ENCODE peak calls at places on chromosomes 7 and 10, in nine cellular contexts. K is CD4-positive, alpha-beta memory T cell; Y is astrocyte; B is lung; C is pancreas; J is stomach; E is cardiac muscle cell; M is SK-N-SH; V is vagina. T is an unnamed sample.

GRCh38 chr10:59628456-59628855 is 81.2 kb downstream of the SLC16A9 start:
- DNase-seq in K (no peak), Y (no peak), B (no peak), C (no peak), J (no peak), E (no peak), M (no peak), V (no peak), T (no peak)

GRCh38 chr10:122042836-122043235 is 53.9 kb downstream of the TACC2 start:
- DNase-seq in K (no peak), Y (no peak), B (no peak), C (no peak), J (no peak), E (no peak), M (no peak), V (no peak), T (no peak)

GRCh38 chr7:103929808-103930415 is 59.5 kb downstream of the RELN start:
- DNase-seq in K (no peak), Y (no peak), B (no peak), C (no peak), J (no peak), E (no peak), M (no peak), V (no peak), T (no peak)

GRCh38 chr10:74896788-74897527 is 70.6 kb downstream of the KAT6B start:
- DNase-seq in K (no peak), Y (no peak), B (no peak), C (no peak), J (no peak), E (no peak), M (no peak), V (no peak), T (no peak)

GRCh38 chr7:128781126-128781525 is 5.5 kb upstream of the OPN1SW start:
- DNase-seq in K (no peak), Y (peak), B (no peak), C (no peak), J (no peak), E (peak), M (no peak), V (no peak), T (no peak)

GRCh38 chr10:25758511-25758910 is 175.5 kb upstream of the MYO3A start:
- DNase-seq in K (no peak), Y (peak), B (no peak), C (no peak), J (no peak), E (no peak), M (no peak), V (no peak), T (no peak)

GRCh38 chr7:149874644-149875028 is 867 bp downstream of the ATP6V0E2 start:
- DNase-seq in K (no peak), Y (no peak), B (no peak), C (peak), J (peak), E (no peak), M (no peak), V (no peak), T (no peak)

GRCh38 chr7:2241580-2242540 is at the start of the genes MRM2 and NUDT1:
- DNase-seq in K (peak), Y (peak), B (peak), C (peak), J (peak), E (peak), M (peak), V (no peak), T (no peak)

GRCh38 chr7:18425873-18426520 is 69.6 kb upstream of the HDAC9 start:
- DNase-seq in K (no peak), Y (peak), B (no peak), C (no peak), J (no peak), E (no peak), M (no peak), V (no peak), T (no peak)

GRCh38 chr7:17347426-17347825 is 49.0 kb downstream of the AHR start:
- DNase-seq in K (no peak), Y (peak), B (no peak), C (no peak), J (no peak), E (peak), M (no peak), V (no peak), T (no peak)

GRCh38 chr7:144057954-144058353 is 9.2 kb downstream of the OR2A5 start:
- DNase-seq in K (no peak), Y (no peak), B (no peak), C (no peak), J (no peak), E (peak), M (no peak), V (no peak), T (no peak)

GRCh38 chr7:81515009-81515408 is 254.8 kb downstream of the HGF start:
- DNase-seq in K (no peak), Y (peak), B (no peak), C (no peak), J (no peak), E (no peak), M (no peak), V (no peak), T (no peak)

GRCh38 chr10:103605359-103606156 is 112.1 kb downstream of the NEURL1 start:
- DNase-seq in K (peak), Y (peak), B (peak), C (no peak), J (peak), E (peak), M (peak), V (no peak), T (no peak)

GRCh38 chr10:29874604-29875269 is 184.6 kb downstream of the JCAD start:
- DNase-seq in K (no peak), Y (no peak), B (no peak), C (no peak), J (no peak), E (peak), M (peak), V (no peak), T (no peak)

GRCh38 chr7:32910195-32910594 is 18.6 kb upstream of the KBTBD2 start:
- DNase-seq in K (no peak), Y (no peak), B (no peak), C (no peak), J (no peak), E (no peak), M (no peak), V (no peak), T (no peak)

DNA sequence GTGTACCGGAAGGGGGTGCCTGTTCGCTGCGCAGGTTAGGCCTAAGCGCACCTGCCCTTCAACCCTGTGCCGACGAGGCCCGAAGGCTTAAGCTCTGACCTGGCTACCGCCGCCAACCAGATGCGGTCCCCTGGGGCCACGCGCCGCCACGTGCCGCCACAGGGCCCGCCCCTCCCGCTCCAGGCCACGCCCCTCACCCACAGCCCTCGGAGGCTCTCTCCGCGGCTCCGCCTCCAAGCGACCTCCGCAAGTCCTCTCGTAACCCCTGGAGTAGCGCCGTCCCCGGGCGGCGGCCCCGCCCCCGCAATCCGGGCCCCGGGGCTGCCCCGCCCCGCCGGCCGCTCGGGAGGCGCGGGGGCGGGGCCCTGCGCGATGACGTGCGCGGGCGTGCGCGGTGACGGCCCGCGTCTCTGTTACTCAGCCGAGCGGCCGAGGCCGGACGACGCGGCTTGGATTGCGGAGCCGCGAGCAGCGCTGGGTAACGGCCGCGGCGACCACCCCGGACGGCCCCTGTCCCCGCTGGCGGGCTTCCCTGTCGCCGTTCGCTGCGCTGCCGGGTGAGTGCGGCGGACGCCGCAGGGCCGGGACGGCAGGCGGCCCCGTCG is at the start of gene MAPK8:
- DNase-seq in K (peak), Y (peak), B (peak), C (peak), J (peak), E (peak), M (peak), V (no peak), T (peak)
- H3K27ac ChIP-seq in K (peak), Y (peak), B (peak), C (peak), J (peak), E (peak), M (peak), V (peak), T (peak)

DNA sequence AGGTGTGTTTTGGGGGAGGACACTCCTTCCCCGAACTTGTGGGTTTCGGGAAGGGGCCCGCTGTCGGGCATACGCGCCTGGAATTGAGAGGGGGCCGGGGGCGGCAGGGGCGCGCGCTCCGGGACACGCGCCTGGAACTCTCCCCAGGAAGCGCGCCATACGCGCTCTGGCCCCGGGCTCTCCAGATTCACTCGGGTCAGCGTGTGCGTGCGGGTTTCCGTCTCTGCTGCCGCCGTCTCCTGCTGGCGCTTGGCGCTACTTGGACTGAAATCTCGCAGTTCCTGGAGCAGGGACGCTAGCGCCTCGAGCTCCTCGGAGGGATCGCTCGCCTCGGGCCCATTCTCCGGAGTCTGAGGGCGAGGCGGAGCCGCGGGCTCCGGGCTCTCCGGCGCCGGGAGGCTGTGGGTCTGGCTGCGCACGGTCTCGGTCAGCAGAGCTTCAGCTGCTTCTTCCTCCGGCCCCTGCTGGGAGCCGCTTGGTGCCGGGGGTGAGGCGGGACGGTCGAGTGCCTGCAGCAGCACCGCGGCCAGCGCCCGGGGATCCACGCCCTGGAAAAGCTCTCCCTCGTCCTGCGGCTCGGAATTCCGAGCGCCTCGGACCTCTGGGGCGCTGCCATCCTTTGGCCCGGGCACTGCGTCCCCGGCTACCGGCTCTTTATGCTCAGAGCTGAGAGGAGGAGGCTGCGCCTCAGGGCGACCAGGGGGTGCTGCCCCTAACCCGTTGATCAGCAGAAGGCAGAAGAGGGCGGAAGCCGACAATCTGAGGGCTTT is 1.1 kb downstream of the VGF start:
- DNase-seq in K (peak), Y (peak), B (no peak), C (no peak), J (peak), E (peak), M (peak), V (no peak), T (no peak)
- H3K4me3 ChIP-seq in K (no peak), Y (peak), B (no peak), C (no peak), J (peak), E (peak), M (peak), V (peak), T (peak)

GRCh38 chr10:116706281-116706680 is 36.1 kb downstream of the HSPA12A start:
- DNase-seq in K (no peak), Y (no peak), B (no peak), C (no peak), J (no peak), E (no peak), M (no peak), V (no peak), T (no peak)

GRCh38 chr10:116708386-116708785 is 34.0 kb downstream of the HSPA12A start:
- DNase-seq in K (no peak), Y (peak), B (no peak), C (no peak), J (no peak), E (peak), M (no peak), V (no peak), T (no peak)

GRCh38 chr10:116710021-116710420 is 32.3 kb downstream of the HSPA12A start:
- DNase-seq in K (no peak), Y (no peak), B (no peak), C (no peak), J (no peak), E (no peak), M (no peak), V (no peak), T (no peak)

GRCh38 chr10:116708877-116709276 is 33.5 kb downstream of the HSPA12A start:
- DNase-seq in K (no peak), Y (no peak), B (no peak), C (no peak), J (no peak), E (no peak), M (no peak), V (no peak), T (no peak)

DNA sequence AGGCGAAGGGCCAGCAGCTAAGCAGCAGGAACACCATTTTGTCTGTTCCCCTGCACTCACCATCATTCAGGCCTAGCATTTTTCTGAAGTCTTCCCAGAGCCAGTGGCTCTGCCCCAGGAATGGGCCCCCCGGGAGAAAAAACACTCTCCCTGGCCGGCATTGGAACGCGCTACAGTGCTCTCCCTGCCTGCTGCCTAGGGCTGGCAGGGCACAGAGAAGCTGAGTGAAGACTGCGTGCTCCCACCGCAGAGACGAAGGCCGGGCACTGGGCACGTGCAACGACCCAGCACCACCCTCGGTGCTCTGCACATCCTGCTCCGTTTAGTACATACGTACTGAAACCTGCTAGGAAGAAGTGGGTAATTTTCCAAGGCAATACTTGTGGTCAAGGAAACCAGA is 34.4 kb downstream of the HSPA12A start:
- DNase-seq in K (no peak), Y (no peak), B (no peak), C (no peak), J (no peak), E (no peak), M (no peak), V (no peak), T (no peak)
- H3K27ac ChIP-seq in K (no peak), Y (peak), B (no peak), C (no peak), J (no peak), E (no peak), M (no peak), V (no peak), T (no peak)

GRCh38 chr10:61664985-61665384 is 2.3 kb downstream of the CABCOCO1 start:
- DNase-seq in K (no peak), Y (no peak), B (no peak), C (no peak), J (no peak), E (no peak), M (no peak), V (no peak), T (no peak)

GRCh38 chr10:61663466-61663865 is 737 bp downstream of the CABCOCO1 start:
- DNase-seq in K (no peak), Y (no peak), B (no peak), C (no peak), J (no peak), E (no peak), M (no peak), V (no peak), T (no peak)

DNA sequence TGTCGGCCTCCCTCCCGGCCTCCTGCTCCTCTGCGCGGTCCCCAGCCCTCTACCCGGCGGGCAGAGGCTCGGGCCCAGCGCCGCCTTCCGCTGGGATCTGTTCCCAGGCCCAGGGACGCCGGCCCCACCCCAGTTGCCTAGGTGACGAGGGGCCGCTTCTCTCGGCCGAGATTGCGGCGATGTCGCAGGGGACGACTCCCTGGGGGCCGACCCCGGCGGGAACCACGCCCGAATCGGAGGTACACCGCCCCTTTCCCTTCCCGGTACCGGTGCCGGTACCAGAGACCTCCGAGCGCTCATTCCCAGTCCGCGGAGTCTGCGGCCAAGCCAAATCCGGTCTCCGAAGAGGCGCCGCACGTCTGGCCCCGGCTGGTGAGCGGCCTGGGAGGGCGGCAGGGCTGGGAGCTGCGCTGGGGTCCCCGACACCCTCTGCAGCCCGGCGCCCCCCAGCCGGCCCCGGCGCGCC is at the start of gene CABCOCO1:
- DNase-seq in K (no peak), Y (peak), B (peak), C (peak), J (peak), E (peak), M (peak), V (no peak), T (no peak)
- H3K4me3 ChIP-seq in K (no peak), Y (peak), B (peak), C (peak), J (peak), E (peak), M (peak), V (peak), T (peak)

GRCh38 chr7:27640914-27641570 is 21.6 kb downstream of the HIBADH start:
- DNase-seq in K (no peak), Y (peak), B (no peak), C (peak), J (peak), E (peak), M (no peak), V (no peak), T (no peak)
- H3K27ac ChIP-seq in K (no peak), Y (peak), B (no peak), C (peak), J (peak), E (no peak), M (peak), V (peak), T (no peak)

GRCh38 chr7:116955340-116955739 is 2.0 kb downstream of the ST7 start:
- DNase-seq in K (no peak), Y (no peak), B (no peak), C (no peak), J (no peak), E (no peak), M (no peak), V (no peak), T (no peak)
- H3K4me3 ChIP-seq in K (no peak), Y (peak), B (no peak), C (no peak), J (peak), E (peak), M (peak), V (no peak), T (no peak)

GRCh38 chr7:36648441-36648840 is 75.9 kb downstream of the AOAH start:
- DNase-seq in K (no peak), Y (no peak), B (no peak), C (no peak), J (no peak), E (no peak), M (no peak), V (no peak), T (no peak)
- H3K27ac ChIP-seq in K (no peak), Y (no peak), B (no peak), C (no peak), J (no peak), E (no peak), M (no peak), V (no peak), T (no peak)

GRCh38 chr10:132777441-132777840 is 8.5 kb downstream of the NKX6-2 start:
- DNase-seq in K (no peak), Y (no peak), B (no peak), C (no peak), J (no peak), E (no peak), M (no peak), V (no peak), T (no peak)
- H3K4me3 ChIP-seq in K (no peak), Y (no peak), B (no peak), C (no peak), J (no peak), E (no peak), M (no peak), V (no peak), T (no peak)

GRCh38 chr10:91883549-91884542 is 25.4 kb downstream of the FGFBP3 start:
- DNase-seq in K (no peak), Y (peak), B (no peak), C (peak), J (peak), E (peak), M (no peak), V (no peak), T (no peak)
- H3K27ac ChIP-seq in K (no peak), Y (no peak), B (no peak), C (no peak), J (peak), E (peak), M (no peak), V (peak), T (peak)